ENCODE peak calls at places on chromosome 22, in four cellular contexts. D is thoracic aorta; H is Panc1; U is CD4-positive, alpha-beta memory T cell. C is an unnamed sample.

GRCh38 chr22:40499187-40499753 is 128.9 kb downstream of the SGSM3 start:
- DNase-seq in D (no peak), H (peak; percentile 85), U (no peak), C (no peak)

GRCh38 chr22:22127100-22127499 is 117.5 kb upstream of the VPREB1 start:
- DNase-seq in D (no peak), U (no peak), H (no peak), C (no peak)

GRCh38 chr22:30424471-30425326 is 869 bp upstream of the MTFP1 start:
- DNase-seq in H (no peak), D (no peak), U (no peak), C (no peak)

GRCh38 chr22:37267128-37267587 is 15.2 kb upstream of the CYTH4 start:
- DNase-seq in H (no peak), D (no peak), U (peak; percentile 71), C (no peak)

GRCh38 chr22:33380789-33381530 is 322.8 kb upstream of the SYN3 start:
- DNase-seq in H (no peak), U (no peak), D (no peak), C (peak; percentile 14)

GRCh38 chr22:29154364-29155048 is 51.2 kb upstream of the EMID1 start:
- DNase-seq in D (peak; percentile 25), H (peak; percentile 5), U (peak; percentile 33), C (no peak)

GRCh38 chr22:47151490-47151889 is 389.0 kb downstream of the TBC1D22A start:
- DNase-seq in H (no peak), D (no peak), U (no peak), C (no peak)

GRCh38 chr22:19055801-19056200 is 66.4 kb downstream of the DGCR2 start:
- DNase-seq in U (no peak), H (no peak), D (no peak), C (no peak)

GRCh38 chr22:39428597-39429071 is 28.2 kb upstream of the MGAT3 start:
- DNase-seq in U (no peak), D (no peak), H (no peak), C (no peak)

GRCh38 chr22:31248138-31248745 is 36.1 kb downstream of the LIMK2 start:
- DNase-seq in H (no peak), D (peak; percentile 41), U (peak; percentile 61), C (peak; percentile 93)

GRCh38 chr22:42177891-42178336 is 47.3 kb upstream of the CYP2D6 start:
- DNase-seq in D (no peak), U (no peak), H (no peak), C (no peak)

GRCh38 chr22:20583471-20583922 is 76.1 kb downstream of the MED15 start:
- DNase-seq in D (no peak), H (no peak), U (no peak), C (no peak)

GRCh38 chr22:42316988-42317387 is 46.5 kb upstream of the TCF20 start:
- DNase-seq in D (no peak), U (peak; percentile 60), H (no peak), C (no peak)

GRCh38 chr22:41831383-41831782 is 1.5 kb upstream of the SREBF2 start:
- DNase-seq in H (no peak), D (no peak), U (no peak), C (no peak)

GRCh38 chr22:39486951-39487825 is 14.9 kb upstream of the MIEF1 start:
- DNase-seq in D (no peak), H (no peak), U (no peak), C (no peak)

GRCh38 chr22:49936973-49937757 is 18.7 kb downstream of the CRELD2 start:
- DNase-seq in U (no peak), H (no peak), D (no peak), C (no peak)

GRCh38 chr22:49935561-49935960 is 17.1 kb downstream of the CRELD2 start:
- DNase-seq in D (no peak), U (no peak), H (no peak), C (no peak)

GRCh38 chr22:49934891-49935557 is 16.6 kb downstream of the CRELD2 start:
- DNase-seq in U (peak; percentile 77), D (no peak), H (no peak), C (peak; percentile 94)

GRCh38 chr22:49937758-49938564 is 19.5 kb downstream of the CRELD2 start:
- DNase-seq in D (no peak), U (no peak), H (no peak), C (no peak)

GRCh38 chr22:49936018-49936972 is 17.9 kb downstream of the CRELD2 start:
- DNase-seq in H (no peak), U (peak; percentile 89), D (peak; percentile 80), C (peak; percentile 98)
- H3K4me1 ChIP-seq in H (peaks cover 41% of the 10 kb centered on the region), U (peaks cover 46% of the 10 kb centered on the region), D (peaks cover 45% of the 10 kb centered on the region), C (peaks cover 70% of the 10 kb centered on the region)

DNA sequence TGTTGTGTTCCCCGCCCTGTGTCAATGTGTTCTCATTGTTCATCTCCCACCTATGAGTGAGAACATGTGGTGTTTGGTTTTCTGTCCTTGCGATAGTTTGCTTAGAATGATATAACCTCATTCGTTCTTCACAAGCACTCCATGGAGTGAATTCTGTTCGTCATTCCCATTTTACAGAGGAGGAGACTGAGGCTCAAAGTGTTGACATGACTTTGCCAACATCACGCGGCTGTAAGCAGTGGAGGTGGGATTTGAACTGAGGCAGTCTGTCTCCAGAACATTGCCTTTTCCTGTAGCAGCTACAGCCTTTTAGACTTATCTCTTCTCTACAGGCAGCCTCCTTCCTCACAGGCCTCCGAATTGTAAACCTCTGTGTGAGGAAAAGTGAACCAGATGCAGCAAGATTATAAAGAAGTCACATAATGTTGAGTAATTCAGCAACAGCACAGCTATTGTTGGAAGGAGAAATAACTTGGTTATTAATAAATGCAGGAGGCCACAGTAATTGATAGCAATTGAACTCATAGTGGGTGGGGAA is 74.6 kb downstream of the MYO18B start:
- DNase-seq in D (no peak), U (no peak), H (no peak), C (no peak)
- H3K4me1 ChIP-seq in D (peaks cover 4% of the 10 kb centered on the region), U (no peaks in the 10 kb centered on the region), H (no peaks in the 10 kb centered on the region), C (no peaks in the 10 kb centered on the region)

GRCh38 chr22:50302564-50302963 is 4.9 kb downstream of the PLXNB2 start:
- DNase-seq in D (no peak), H (no peak), U (no peak), C (no peak)

GRCh38 chr22:50300620-50301257 is 6.7 kb downstream of the PLXNB2 start:
- DNase-seq in D (no peak), U (no peak), H (no peak), C (no peak)

GRCh38 chr22:50301581-50301991 is 5.9 kb downstream of the PLXNB2 start:
- DNase-seq in D (no peak), U (no peak), H (no peak), C (no peak)

GRCh38 chr22:50303515-50303847 is 4.0 kb downstream of the PLXNB2 start:
- DNase-seq in H (no peak), U (no peak), D (no peak), C (no peak)

DNA sequence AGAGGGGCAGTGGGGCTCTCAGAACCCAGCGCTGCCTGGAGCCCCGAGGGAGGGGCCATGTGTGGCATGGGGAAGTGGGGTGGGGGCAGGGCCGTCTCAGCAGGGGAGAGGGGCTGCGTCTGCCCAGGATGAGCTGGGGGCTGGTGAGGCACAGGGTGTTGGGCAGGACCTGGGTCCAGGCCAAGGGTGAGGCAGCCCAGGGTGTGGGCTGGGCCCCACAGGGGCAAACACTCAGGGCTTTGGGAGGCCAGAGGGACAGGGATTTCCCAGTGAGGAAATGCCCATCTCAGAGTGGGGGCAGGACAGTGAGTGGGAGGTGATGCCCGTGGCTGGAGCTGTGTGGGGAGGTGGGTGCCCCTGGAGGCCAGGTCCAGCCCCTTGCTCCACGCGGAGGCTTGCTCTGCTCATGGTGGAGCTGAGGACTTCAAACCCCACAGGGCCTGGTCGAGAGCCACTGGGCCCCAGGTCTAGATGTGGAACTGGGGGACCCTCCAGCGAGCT is 5.4 kb downstream of the PLXNB2 start:
- DNase-seq in D (no peak), H (no peak), U (no peak), C (no peak)
- H3K4me1 ChIP-seq in D (peaks cover 86% of the 10 kb centered on the region), H (peaks cover 68% of the 10 kb centered on the region), U (peaks cover 5% of the 10 kb centered on the region), C (peaks cover 97% of the 10 kb centered on the region)

GRCh38 chr22:17924735-17925727 is 99.3 kb downstream of the MICAL3 start:
- DNase-seq in U (no peak), D (no peak), H (no peak), C (no peak)

GRCh38 chr22:17921871-17922821 is 102.2 kb downstream of the MICAL3 start:
- DNase-seq in H (no peak), U (no peak), D (no peak), C (no peak)

GRCh38 chr22:17920992-17921650 is 103.2 kb downstream of the MICAL3 start:
- DNase-seq in U (no peak), H (no peak), D (no peak), C (no peak)

GRCh38 chr22:17924076-17924475 is 100.3 kb downstream of the MICAL3 start:
- DNase-seq in H (no peak), U (no peak), D (no peak), C (no peak)

DNA sequence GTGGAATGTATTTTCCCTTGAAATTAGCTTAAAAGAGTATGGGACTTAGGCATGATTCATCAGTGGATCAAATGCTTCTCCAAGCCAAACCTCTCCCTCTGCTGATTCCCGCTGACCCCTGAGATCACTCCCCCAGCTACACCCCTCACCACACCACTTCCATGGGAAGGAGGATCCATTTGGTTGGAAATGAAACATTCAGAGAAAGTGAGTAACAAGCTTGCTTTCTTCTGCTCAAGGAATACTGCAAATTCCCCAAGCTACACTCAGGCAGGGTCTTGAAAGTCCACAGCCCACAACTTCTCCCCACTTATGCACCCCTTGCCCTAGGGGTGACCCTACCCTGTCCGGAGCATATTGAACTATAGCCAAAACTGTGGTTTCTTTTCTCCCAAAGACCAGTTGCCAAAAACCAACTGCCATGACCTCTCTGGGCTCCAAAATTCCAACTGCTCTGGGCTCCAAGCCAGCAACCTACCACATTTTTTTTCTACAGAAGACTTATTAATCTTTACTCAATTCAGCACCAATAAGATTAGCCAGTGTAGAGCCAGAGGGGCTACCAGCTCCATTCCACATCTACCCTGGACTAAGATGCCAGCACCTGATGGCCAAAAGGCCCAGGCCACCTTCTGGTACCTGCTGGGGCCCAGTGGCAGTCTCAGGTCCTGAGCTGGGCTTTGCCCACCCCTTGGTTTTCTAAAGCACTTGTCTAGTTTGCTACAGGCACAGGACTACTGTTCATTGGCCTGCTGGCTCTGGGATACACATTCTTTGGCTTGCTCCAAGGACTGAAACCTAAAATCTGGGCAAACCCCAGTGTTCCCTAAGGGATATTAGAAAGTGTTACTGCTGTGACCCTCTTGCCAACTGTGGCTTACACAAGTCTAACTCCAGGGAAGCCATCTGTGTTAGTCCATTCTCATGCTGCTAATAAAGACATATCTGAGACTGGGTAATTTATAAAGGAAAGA is 101.1 kb downstream of the MICAL3 start:
- DNase-seq in H (no peak), D (no peak), U (no peak), C (no peak)
- H3K4me1 ChIP-seq in H (peaks cover 20% of the 10 kb centered on the region), D (peaks cover 69% of the 10 kb centered on the region), U (peaks cover 19% of the 10 kb centered on the region), C (peaks cover 66% of the 10 kb centered on the region)

GRCh38 chr22:48333816-48334735 is 1493.6 kb downstream of the BRD1 start:
- DNase-seq in H (no peak), D (no peak), U (no peak), C (no peak)
- H3K4me1 ChIP-seq in H (no peaks in the 10 kb centered on the region), D (no peaks in the 10 kb centered on the region), U (no peaks in the 10 kb centered on the region), C (no peaks in the 10 kb centered on the region)

DNA sequence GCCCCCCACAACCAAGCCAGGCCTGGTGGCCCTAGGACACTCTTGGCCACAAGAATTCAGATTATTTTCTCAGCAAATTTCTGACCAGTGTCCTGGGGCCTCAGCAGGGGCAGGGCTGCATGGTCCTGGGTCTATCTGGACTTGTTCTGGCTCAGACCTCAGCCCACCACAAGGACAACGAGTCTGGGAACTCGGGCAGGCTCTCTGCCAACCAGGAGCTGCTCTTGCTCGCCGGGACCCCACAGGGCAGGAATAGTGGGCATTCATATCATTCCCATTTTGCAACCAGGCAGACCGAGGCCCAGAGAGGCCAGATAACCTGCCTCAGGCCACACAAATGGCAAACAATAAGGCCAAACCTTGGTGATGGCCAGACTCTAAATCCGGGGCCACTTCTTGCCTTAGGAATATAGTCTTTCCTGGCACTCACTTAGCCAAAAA is 75.4 kb upstream of the WNT7B start:
- DNase-seq in H (no peak), D (no peak), U (no peak), C (no peak)
- H3K4me1 ChIP-seq in H (peaks cover 45% of the 10 kb centered on the region), D (peaks cover 83% of the 10 kb centered on the region), U (peaks cover 66% of the 10 kb centered on the region), C (peaks cover 70% of the 10 kb centered on the region)